ENCODE peak calls at places on chromosomes 11 and 22, in seven cellular contexts. L is Right ventricle myocardium superior; Q is T-helper 1 cell; J is tibial nerve; Y is mucosa of gallbladder; B is Caki2; T is stimulated activated CD4-positive, alpha-beta T cell treated with anti-CD3 and anti-CD28 coated beads, Interleukin-4, amount 100 ng/mL, for 4 hours. S is an unnamed sample.

GRCh38 chr11:10305262-10305963 is 540 bp downstream of the ADM start:
- DNase-seq in Y (no peak), Q (peak; percentile 9), L (peak; percentile 67), T (no peak), B (no peak), J (no peak), S (peak; percentile 48)

GRCh38 chr11:1112351-1113191 is 37.9 kb downstream of the MUC2 start:
- DNase-seq in J (no peak), Q (no peak), Y (no peak), T (no peak), B (no peak), L (peak; percentile 20), S (no peak)

GRCh38 chr11:93986716-93987115 is 34.4 kb upstream of the HEPHL1 start:
- DNase-seq in Y (no peak), Q (no peak), B (no peak), J (no peak), L (no peak), T (no peak), S (no peak)

GRCh38 chr22:46018859-46019258 is 41.9 kb upstream of the WNT7B start:
- DNase-seq in T (no peak), Q (no peak), B (no peak), Y (no peak), J (no peak), L (no peak), S (no peak)

GRCh38 chr11:122822241-122822640 is 16.1 kb upstream of the CRTAM start:
- DNase-seq in T (no peak), J (no peak), Y (no peak), Q (no peak), L (no peak), B (no peak), S (no peak)

GRCh38 chr11:78449866-78450265 is 32.2 kb upstream of the GAB2 start:
- DNase-seq in L (no peak), Y (no peak), B (no peak), T (no peak), Q (no peak), J (no peak), S (no peak)

GRCh38 chr22:40511604-40512003 is 124.9 kb downstream of the MRTFA start:
- DNase-seq in Q (no peak), T (no peak), J (no peak), L (no peak), Y (no peak), B (no peak), S (no peak)

GRCh38 chr11:35919244-35919643 is 24.6 kb upstream of the LDLRAD3 start:
- DNase-seq in B (no peak), J (no peak), T (no peak), L (no peak), Q (no peak), Y (no peak), S (no peak)

GRCh38 chr11:3200388-3201111 is 18.1 kb downstream of the MRGPRG start:
- DNase-seq in Y (no peak), Q (no peak), L (peak; percentile 31), T (no peak), J (no peak), B (no peak), S (no peak)

GRCh38 chr11:335779-336665 is 15.4 kb upstream of the IFITM3 start:
- DNase-seq in Y (no peak), B (no peak), Q (no peak), T (no peak), J (no peak), L (peak; percentile 53), S (no peak)

GRCh38 chr11:36015806-36016205 is 71.9 kb downstream of the LDLRAD3 start:
- DNase-seq in Y (no peak), J (peak; percentile 56), L (peak; percentile 72), B (no peak), T (no peak), Q (no peak), S (no peak)

GRCh38 chr11:75105462-75105925 is 8.8 kb upstream of the OR2AT4 start:
- DNase-seq in Y (no peak), J (no peak), B (no peak), T (no peak), Q (no peak), L (no peak), S (no peak)

GRCh38 chr11:10594407-10594806 is 25.9 kb upstream of the LYVE1 start:
- DNase-seq in T (no peak), L (no peak), Y (no peak), Q (no peak), B (no peak), J (no peak), S (no peak)

GRCh38 chr11:57402188-57403066 is 12.0 kb upstream of the PRG2 start:
- DNase-seq in T (no peak), Q (no peak), B (no peak), J (no peak), L (no peak), Y (no peak), S (no peak)

GRCh38 chr22:35328472-35328885 is 28.8 kb downstream of the TOM1 start:
- DNase-seq in J (no peak), Y (peak; percentile 54), T (no peak), B (no peak), Q (no peak), L (peak; percentile 67), S (no peak)

GRCh38 chr11:112174789-112175595 is at the start of gene BCO2:
- DNase-seq in J (peak; percentile 91), Y (peak; percentile 90), L (peak; percentile 88), B (peak; percentile 87), Q (peak; percentile 8), T (peak; percentile 15), S (peak; percentile 18)

GRCh38 chr11:134101292-134101691 is 32.4 kb downstream of the JAM3 start:
- DNase-seq in J (no peak), Y (no peak), B (no peak), Q (no peak), L (no peak), T (no peak), S (no peak)

GRCh38 chr11:62540804-62541671 is 5.6 kb downstream of the AHNAK start:
- DNase-seq in Y (peak; percentile 49), J (no peak), T (no peak), Q (no peak), B (no peak), L (peak; percentile 69), S (peak; percentile 64)

GRCh38 chr22:33579448-33580093 is 340.7 kb downstream of the LARGE1 start:
- DNase-seq in Y (peak; percentile 62), Q (no peak), L (peak; percentile 72), T (no peak), J (peak; percentile 74), B (peak; percentile 56), S (peak; percentile 30)

GRCh38 chr22:36829370-36830002 is 12.7 kb upstream of the PVALB start:
- DNase-seq in L (no peak), Y (no peak), B (no peak), T (no peak), Q (no peak), J (no peak), S (no peak)

GRCh38 chr11:14454861-14455632 is 44.6 kb downstream of the COPB1 start:
- DNase-seq in L (no peak), Y (no peak), J (no peak), T (no peak), B (peak; percentile 61), Q (no peak), S (no peak)

GRCh38 chr22:17951315-17951714 is 73.0 kb downstream of the MICAL3 start:
- DNase-seq in Y (no peak), T (no peak), J (no peak), B (peak; percentile 71), L (no peak), Q (no peak), S (no peak)

GRCh38 chr11:69218271-69218682 is 62.5 kb downstream of the SMIM38 start:
- DNase-seq in T (no peak), Q (no peak), Y (no peak), B (no peak), J (no peak), L (no peak), S (peak; percentile 11)

GRCh38 chr11:27234043-27234668 is 128.9 kb downstream of the CCDC34 start:
- DNase-seq in B (peak; percentile 57), J (peak; percentile 38), Q (no peak), Y (no peak), T (no peak), L (no peak), S (peak; percentile 23)

GRCh38 chr11:133922078-133922870 is 34.5 kb downstream of the IGSF9B start:
- DNase-seq in B (no peak), L (no peak), T (no peak), J (no peak), Q (no peak), Y (no peak), S (no peak)

GRCh38 chr11:93411705-93412104 is 81.2 kb downstream of the DEUP1 start:
- DNase-seq in Q (no peak), J (no peak), L (no peak), Y (no peak), B (no peak), T (no peak), S (no peak)

S was measured in activated B cell treated with CpG ODN at 0.5 μM for 24 hours.